ENCODE peak calls at places on chromosomes 16 and 17, in five cellular contexts. Y is WTC11, N is AML-193, Z is iPS-NIHi11, M is M059J. C is an unnamed sample.

GRCh38 chr16:87896924-87897562 is 27.7 kb upstream of the SLC7A5 start:
- DNase-seq in Y (no peak), N (no peak), Z (no peak), M (no peak), C (no peak)

GRCh38 chr17:73697872-73698271 is 53.6 kb upstream of the SDK2 start:
- DNase-seq in Y (peak; percentile 43), N (no peak), Z (peak; percentile 65), M (no peak), C (no peak)

GRCh38 chr17:69103557-69104233 is 38.0 kb downstream of the ABCA6 start:
- DNase-seq in Y (no peak), N (no peak), Z (no peak), M (no peak), C (no peak)

GRCh38 chr17:31508310-31509094 is 117.0 kb downstream of the RAB11FIP4 start:
- DNase-seq in Y (peak; percentile 40), N (no peak), Z (no peak), M (no peak), C (no peak)

GRCh38 chr17:4327638-4328037 is 38.8 kb downstream of the UBE2G1 start:
- DNase-seq in Y (no peak), N (no peak), Z (no peak), M (peak; percentile 84), C (peak; percentile 83)

GRCh38 chr16:57447142-57447962 is at the start of the genes CIAPIN1 and COQ9:
- DNase-seq in Y (peak; percentile 92), N (peak; percentile 72), Z (peak; percentile 96), M (peak; percentile 95), C (peak; percentile 93)

GRCh38 chr16:15735610-15736009 is 85.6 kb downstream of the NDE1 start:
- DNase-seq in Y (no peak), N (no peak), Z (no peak), M (no peak), C (no peak)

GRCh38 chr17:57876023-57876865 is 26.4 kb upstream of the MRPS23 start:
- DNase-seq in Y (no peak), N (no peak), Z (no peak), M (no peak), C (no peak)

GRCh38 chr17:78529871-78530670 is 47.1 kb downstream of the DNAH17 start:
- DNase-seq in Y (no peak), N (no peak), Z (no peak), M (no peak), C (no peak)

GRCh38 chr16:10669791-10670190 is 24.9 kb downstream of the TEKT5 start:
- DNase-seq in Y (no peak), N (no peak), Z (no peak), M (no peak), C (no peak)